ENCODE peak calls at places on chromosomes 13 and 19, in seven cellular contexts. One of them, this sample, is unnamed.

GRCh38 chr13:100646030-100646673 is 28.4 kb downstream of the TMTC4 start:
- DNase-seq in progenitor cell of endocrine pancreas: peak
- DNase-seq in neural progenitor cell: peak
- DNase-seq in lower leg skin: no peak
- DNase-seq in psoas muscle: no peak
- DNase-seq in Peyer's patch: no peak
- DNase-seq in AG09319: no peak
- DNase-seq in this sample: peak

GRCh38 chr19:5050016-5050656 is 81.2 kb downstream of the KDM4B start:
- DNase-seq in progenitor cell of endocrine pancreas: no peak
- DNase-seq in neural progenitor cell: no peak
- DNase-seq in lower leg skin: no peak
- DNase-seq in psoas muscle: no peak
- DNase-seq in Peyer's patch: no peak
- DNase-seq in AG09319: no peak
- DNase-seq in this sample: no peak

GRCh38 chr13:21573920-21574712 is 29.9 kb downstream of the MICU2 start:
- DNase-seq in progenitor cell of endocrine pancreas: no peak
- DNase-seq in neural progenitor cell: no peak
- DNase-seq in lower leg skin: no peak
- DNase-seq in psoas muscle: no peak
- DNase-seq in Peyer's patch: no peak
- DNase-seq in AG09319: no peak
- DNase-seq in this sample: no peak

GRCh38 chr19:2569596-2570465 is 93.9 kb downstream of the GADD45B start:
- DNase-seq in progenitor cell of endocrine pancreas: no peak
- DNase-seq in neural progenitor cell: no peak
- DNase-seq in lower leg skin: peak
- DNase-seq in psoas muscle: no peak
- DNase-seq in Peyer's patch: peak
- DNase-seq in AG09319: no peak
- DNase-seq in this sample: no peak

GRCh38 chr19:3615524-3616135 is 9.0 kb upstream of the TBXA2R start:
- DNase-seq in progenitor cell of endocrine pancreas: no peak
- DNase-seq in neural progenitor cell: no peak
- DNase-seq in lower leg skin: no peak
- DNase-seq in psoas muscle: no peak
- DNase-seq in Peyer's patch: no peak
- DNase-seq in AG09319: no peak
- DNase-seq in this sample: no peak

GRCh38 chr19:13063461-13064091 is 39.1 kb downstream of the LYL1 start:
- DNase-seq in progenitor cell of endocrine pancreas: no peak
- DNase-seq in neural progenitor cell: no peak
- DNase-seq in lower leg skin: no peak
- DNase-seq in psoas muscle: peak
- DNase-seq in Peyer's patch: no peak
- DNase-seq in AG09319: no peak
- DNase-seq in this sample: no peak

GRCh38 chr13:29688193-29688592 is 92.7 kb upstream of the SLC7A1 start:
- DNase-seq in progenitor cell of endocrine pancreas: no peak
- DNase-seq in neural progenitor cell: no peak
- DNase-seq in lower leg skin: no peak
- DNase-seq in psoas muscle: no peak
- DNase-seq in Peyer's patch: no peak
- DNase-seq in AG09319: no peak
- DNase-seq in this sample: no peak

GRCh38 chr19:46451352-46451751 is 20.0 kb downstream of the PNMA8A start:
- DNase-seq in progenitor cell of endocrine pancreas: no peak
- DNase-seq in neural progenitor cell: no peak
- DNase-seq in lower leg skin: no peak
- DNase-seq in psoas muscle: no peak
- DNase-seq in Peyer's patch: no peak
- DNase-seq in AG09319: no peak
- DNase-seq in this sample: peak

GRCh38 chr13:99406799-99407201 is 94.5 kb upstream of the TM9SF2 start:
- DNase-seq in progenitor cell of endocrine pancreas: no peak
- DNase-seq in neural progenitor cell: no peak
- DNase-seq in lower leg skin: peak
- DNase-seq in psoas muscle: no peak
- DNase-seq in Peyer's patch: no peak
- DNase-seq in AG09319: no peak
- DNase-seq in this sample: no peak

GRCh38 chr19:8085606-8086464 is 33.3 kb downstream of the CCL25 start:
- DNase-seq in progenitor cell of endocrine pancreas: no peak
- DNase-seq in neural progenitor cell: peak
- DNase-seq in lower leg skin: no peak
- DNase-seq in psoas muscle: no peak
- DNase-seq in Peyer's patch: peak
- DNase-seq in AG09319: no peak
- DNase-seq in this sample: no peak

GRCh38 chr19:4233282-4233853 is 4.0 kb downstream of the EBI3 start:
- DNase-seq in progenitor cell of endocrine pancreas: peak
- DNase-seq in neural progenitor cell: peak
- DNase-seq in lower leg skin: no peak
- DNase-seq in psoas muscle: no peak
- DNase-seq in Peyer's patch: peak
- DNase-seq in AG09319: no peak
- DNase-seq in this sample: peak

GRCh38 chr13:99258210-99258860 is at the start of gene GPR18:
- DNase-seq in progenitor cell of endocrine pancreas: no peak
- DNase-seq in neural progenitor cell: no peak
- DNase-seq in lower leg skin: no peak
- DNase-seq in psoas muscle: no peak
- DNase-seq in Peyer's patch: no peak
- DNase-seq in AG09319: no peak
- DNase-seq in this sample: no peak

GRCh38 chr19:35644987-35645679 is 3.0 kb upstream of the COX6B1 start:
- DNase-seq in progenitor cell of endocrine pancreas: peak
- DNase-seq in neural progenitor cell: peak
- DNase-seq in lower leg skin: peak
- DNase-seq in psoas muscle: peak
- DNase-seq in Peyer's patch: peak
- DNase-seq in AG09319: no peak
- DNase-seq in this sample: peak

GRCh38 chr19:14933506-14933905 is 7.8 kb upstream of the OR7C2 start:
- DNase-seq in progenitor cell of endocrine pancreas: no peak
- DNase-seq in neural progenitor cell: no peak
- DNase-seq in lower leg skin: no peak
- DNase-seq in psoas muscle: no peak
- DNase-seq in Peyer's patch: no peak
- DNase-seq in AG09319: no peak
- DNase-seq in this sample: no peak

GRCh38 chr13:33740134-33740538 is 77.8 kb upstream of the RFC3 start:
- DNase-seq in progenitor cell of endocrine pancreas: no peak
- DNase-seq in neural progenitor cell: no peak
- DNase-seq in lower leg skin: no peak
- DNase-seq in psoas muscle: no peak
- DNase-seq in Peyer's patch: no peak
- DNase-seq in AG09319: no peak
- DNase-seq in this sample: peak

GRCh38 chr19:2315818-2316353 is 7.9 kb upstream of the LINGO3 start:
- DNase-seq in progenitor cell of endocrine pancreas: peak
- DNase-seq in neural progenitor cell: peak
- DNase-seq in lower leg skin: no peak
- DNase-seq in psoas muscle: peak
- DNase-seq in Peyer's patch: peak
- DNase-seq in AG09319: no peak
- DNase-seq in this sample: no peak

GRCh38 chr19:15452111-15453047 is 2.6 kb upstream of the WIZ start:
- DNase-seq in progenitor cell of endocrine pancreas: peak
- DNase-seq in neural progenitor cell: peak
- DNase-seq in lower leg skin: peak
- DNase-seq in psoas muscle: peak
- DNase-seq in Peyer's patch: peak
- DNase-seq in AG09319: peak
- DNase-seq in this sample: peak

GRCh38 chr13:57425531-57425930 is 206.0 kb upstream of the PCDH17 start:
- DNase-seq in progenitor cell of endocrine pancreas: no peak
- DNase-seq in neural progenitor cell: no peak
- DNase-seq in lower leg skin: peak
- DNase-seq in psoas muscle: no peak
- DNase-seq in Peyer's patch: no peak
- DNase-seq in AG09319: no peak
- DNase-seq in this sample: no peak

GRCh38 chr13:93004919-93005318 is 221.7 kb upstream of the GPC6 start:
- DNase-seq in progenitor cell of endocrine pancreas: no peak
- DNase-seq in neural progenitor cell: peak
- DNase-seq in lower leg skin: no peak
- DNase-seq in psoas muscle: no peak
- DNase-seq in Peyer's patch: no peak
- DNase-seq in AG09319: no peak
- DNase-seq in this sample: peak

GRCh38 chr19:5023128-5023571 is 54.2 kb downstream of the KDM4B start:
- DNase-seq in progenitor cell of endocrine pancreas: no peak
- DNase-seq in neural progenitor cell: no peak
- DNase-seq in lower leg skin: no peak
- DNase-seq in psoas muscle: peak
- DNase-seq in Peyer's patch: no peak
- DNase-seq in AG09319: no peak
- DNase-seq in this sample: no peak

GRCh38 chr19:42794751-42795150 is 29.3 kb upstream of the PSG8 start:
- DNase-seq in progenitor cell of endocrine pancreas: no peak
- DNase-seq in neural progenitor cell: no peak
- DNase-seq in lower leg skin: no peak
- DNase-seq in psoas muscle: no peak
- DNase-seq in Peyer's patch: no peak
- DNase-seq in AG09319: no peak
- DNase-seq in this sample: no peak

DNA sequence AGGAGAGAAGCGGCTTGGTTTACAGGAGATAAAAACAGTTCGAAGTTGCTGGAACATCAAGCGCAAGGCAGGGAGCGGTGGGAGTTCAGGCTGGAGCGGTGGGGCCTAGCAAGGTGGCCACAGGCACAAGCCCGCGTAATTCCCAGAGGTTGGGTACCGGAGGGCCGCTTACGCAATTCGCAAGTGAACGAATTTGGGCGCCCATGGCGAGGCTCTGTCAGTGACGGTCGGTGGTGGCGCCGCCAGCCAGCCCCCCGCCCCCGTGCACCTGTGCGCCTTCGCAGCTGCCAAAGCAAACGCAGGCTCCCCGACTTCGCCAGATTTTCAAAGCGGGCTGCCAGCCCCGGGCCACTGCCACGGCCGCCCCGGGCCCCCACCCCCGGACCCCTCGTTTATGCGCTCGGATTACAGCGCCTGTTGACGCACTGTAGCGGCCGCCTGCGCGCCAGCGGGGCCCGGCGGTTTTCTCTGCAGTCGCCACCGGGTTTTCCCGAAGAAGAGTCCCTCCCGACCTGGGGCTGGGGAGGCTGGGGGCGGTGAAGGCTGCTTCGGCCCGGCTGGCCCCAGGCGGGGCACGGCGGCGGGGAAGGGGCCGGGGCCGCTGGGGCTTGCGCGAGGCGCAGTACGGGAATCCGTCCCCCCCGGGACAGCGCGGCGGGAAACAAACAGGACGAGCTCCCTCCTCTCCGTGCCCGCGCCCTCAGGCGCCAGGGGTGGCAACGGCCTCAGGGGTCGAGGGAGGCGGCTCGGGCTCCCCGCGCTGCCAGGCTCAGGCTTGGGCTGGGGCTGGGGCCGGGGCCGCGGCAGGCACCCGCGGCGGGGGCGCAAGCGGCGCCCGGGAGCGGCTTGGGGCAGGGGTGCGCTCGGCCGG is 714 bp downstream of the N4BP2L1 start:
- DNase-seq in progenitor cell of endocrine pancreas: peak
- DNase-seq in neural progenitor cell: peak
- DNase-seq in lower leg skin: peak
- DNase-seq in psoas muscle: peak
- DNase-seq in Peyer's patch: peak
- DNase-seq in AG09319: no peak
- DNase-seq in this sample: no peak
- TF ChIP-seq CTCF in progenitor cell of endocrine pancreas: no peak
- TF ChIP-seq CTCF in neural progenitor cell: no peak
- TF ChIP-seq CTCF in lower leg skin: no peak
- TF ChIP-seq CTCF in psoas muscle: no peak
- TF ChIP-seq CTCF in Peyer's patch: no peak
- TF ChIP-seq CTCF in AG09319: no peak
- TF ChIP-seq CTCF in this sample: no peak

GRCh38 chr19:38686530-38686888 is 39.1 kb downstream of the ACTN4 start:
- DNase-seq in progenitor cell of endocrine pancreas: no peak
- DNase-seq in neural progenitor cell: no peak
- DNase-seq in lower leg skin: no peak
- DNase-seq in psoas muscle: no peak
- DNase-seq in Peyer's patch: peak
- DNase-seq in AG09319: no peak
- DNase-seq in this sample: no peak
- TF ChIP-seq CTCF in progenitor cell of endocrine pancreas: no peak
- TF ChIP-seq CTCF in neural progenitor cell: no peak
- TF ChIP-seq CTCF in lower leg skin: no peak
- TF ChIP-seq CTCF in psoas muscle: no peak
- TF ChIP-seq CTCF in Peyer's patch: no peak
- TF ChIP-seq CTCF in AG09319: no peak
- TF ChIP-seq CTCF in this sample: no peak

GRCh38 chr19:16586477-16586871 is 14.3 kb upstream of the SLC35E1 start:
- DNase-seq in progenitor cell of endocrine pancreas: no peak
- DNase-seq in neural progenitor cell: no peak
- DNase-seq in lower leg skin: no peak
- DNase-seq in psoas muscle: no peak
- DNase-seq in Peyer's patch: no peak
- DNase-seq in AG09319: no peak
- DNase-seq in this sample: no peak

GRCh38 chr19:16587031-16588023 is 15.1 kb upstream of the SLC35E1 start:
- DNase-seq in progenitor cell of endocrine pancreas: no peak
- DNase-seq in neural progenitor cell: no peak
- DNase-seq in lower leg skin: no peak
- DNase-seq in psoas muscle: no peak
- DNase-seq in Peyer's patch: no peak
- DNase-seq in AG09319: no peak
- DNase-seq in this sample: no peak

GRCh38 chr19:16589917-16590316 is 17.7 kb upstream of the SLC35E1 start:
- DNase-seq in progenitor cell of endocrine pancreas: no peak
- DNase-seq in neural progenitor cell: no peak
- DNase-seq in lower leg skin: no peak
- DNase-seq in psoas muscle: no peak
- DNase-seq in Peyer's patch: no peak
- DNase-seq in AG09319: no peak
- DNase-seq in this sample: no peak

GRCh38 chr19:16588824-16589577 is 16.8 kb upstream of the SLC35E1 start:
- DNase-seq in progenitor cell of endocrine pancreas: no peak
- DNase-seq in neural progenitor cell: no peak
- DNase-seq in lower leg skin: no peak
- DNase-seq in psoas muscle: peak
- DNase-seq in Peyer's patch: no peak
- DNase-seq in AG09319: no peak
- DNase-seq in this sample: no peak

GRCh38 chr19:16588089-16588823 is 16.0 kb upstream of the SLC35E1 start:
- DNase-seq in progenitor cell of endocrine pancreas: no peak
- DNase-seq in neural progenitor cell: no peak
- DNase-seq in lower leg skin: no peak
- DNase-seq in psoas muscle: peak
- DNase-seq in Peyer's patch: no peak
- DNase-seq in AG09319: no peak
- DNase-seq in this sample: no peak
- TF ChIP-seq CTCF in progenitor cell of endocrine pancreas: no peak
- TF ChIP-seq CTCF in neural progenitor cell: no peak
- TF ChIP-seq CTCF in lower leg skin: no peak
- TF ChIP-seq CTCF in psoas muscle: no peak
- TF ChIP-seq CTCF in Peyer's patch: no peak
- TF ChIP-seq CTCF in AG09319: no peak
- TF ChIP-seq CTCF in this sample: no peak

GRCh38 chr19:23822735-23823134 is 64.0 kb upstream of the ZNF681 start:
- DNase-seq in progenitor cell of endocrine pancreas: no peak
- DNase-seq in neural progenitor cell: no peak
- DNase-seq in lower leg skin: no peak
- DNase-seq in psoas muscle: no peak
- DNase-seq in Peyer's patch: no peak
- DNase-seq in AG09319: no peak
- DNase-seq in this sample: no peak

GRCh38 chr19:23823952-23824389 is 65.3 kb upstream of the ZNF681 start:
- DNase-seq in progenitor cell of endocrine pancreas: no peak
- DNase-seq in neural progenitor cell: peak
- DNase-seq in lower leg skin: no peak
- DNase-seq in psoas muscle: no peak
- DNase-seq in Peyer's patch: no peak
- DNase-seq in AG09319: no peak
- DNase-seq in this sample: peak
- TF ChIP-seq CTCF in progenitor cell of endocrine pancreas: peak
- TF ChIP-seq CTCF in neural progenitor cell: peak
- TF ChIP-seq CTCF in lower leg skin: no peak
- TF ChIP-seq CTCF in psoas muscle: no peak
- TF ChIP-seq CTCF in Peyer's patch: no peak
- TF ChIP-seq CTCF in AG09319: no peak
- TF ChIP-seq CTCF in this sample: no peak